ENCODE peak calls at places on chromosomes 7 and 10, in ten cellular contexts. T is mesothelial cell of epicardium; K is activated CD4-positive, CD25-positive, alpha-beta regulatory T cell; Y is CD4-positive, alpha-beta T cell; M is neuronal stem cell; E is right atrium auricular region; U is NCI-H1417; B is ACHN; Q is stimulated activated CD4-positive, alpha-beta T cell treated with anti-CD3 and anti-CD28 coated beads, Interleukin-12 subunit alpha, Interleukin-12 subunit beta, amount 100 ng/mL, for 48 hours; D is HCEC 1CT. W is an unnamed sample.

GRCh38 chr10:9016930-9017329 is 962.4 kb downstream of the GATA3 start:
- DNase-seq in Y (no peak), Q (no peak), T (no peak), D (no peak), E (no peak), B (no peak), M (no peak), K (no peak), U (no peak), W (no peak)

GRCh38 chr7:17580861-17581260 is 282.4 kb downstream of the AHR start:
- DNase-seq in B (no peak), T (no peak), M (no peak), E (no peak), U (no peak), D (no peak), Q (no peak), K (no peak), Y (no peak), W (no peak)

GRCh38 chr7:157875230-157876179 is 538.7 kb downstream of the DNAJB6 start:
- DNase-seq in D (no peak), U (no peak), E (no peak), K (peak), Q (peak), T (no peak), B (no peak), Y (peak), M (peak), W (no peak)

GRCh38 chr7:11026452-11027359 is 53.0 kb downstream of the PHF14 start:
- DNase-seq in B (no peak), T (no peak), M (no peak), U (no peak), Y (no peak), K (no peak), E (no peak), Q (no peak), D (no peak), W (no peak)

GRCh38 chr7:43249808-43250145 is 137.3 kb downstream of the HECW1 start:
- DNase-seq in M (no peak), U (no peak), Y (no peak), B (no peak), E (no peak), T (no peak), Q (no peak), K (no peak), D (no peak), W (no peak)

GRCh38 chr7:102917436-102918353 is 4.9 kb downstream of the LRRC17 start:
- DNase-seq in Q (no peak), K (no peak), T (no peak), E (no peak), U (no peak), Y (no peak), M (no peak), B (peak), D (no peak), W (no peak)

GRCh38 chr10:99921948-99922347 is 87.8 kb downstream of the DNMBP start:
- DNase-seq in Q (no peak), D (peak), Y (no peak), T (no peak), B (no peak), M (no peak), U (no peak), K (no peak), E (no peak), W (no peak)

GRCh38 chr10:58969578-58969977 is 206.9 kb upstream of the PHYHIPL start:
- DNase-seq in T (no peak), B (no peak), Q (no peak), K (no peak), Y (no peak), D (no peak), U (no peak), E (no peak), M (no peak), W (no peak)

GRCh38 chr7:28442540-28443420 is 30.5 kb downstream of the CREB5 start:
- DNase-seq in E (no peak), U (no peak), M (no peak), K (no peak), Q (no peak), B (no peak), Y (no peak), D (peak), T (no peak), W (no peak)

GRCh38 chr7:12013983-12014382 is 182.0 kb upstream of the THSD7A start:
- DNase-seq in Q (no peak), K (no peak), U (no peak), Y (no peak), D (no peak), E (no peak), T (no peak), M (no peak), B (no peak), W (no peak)

GRCh38 chr10:70619271-70620019 is 16.9 kb upstream of the PRF1 start:
- DNase-seq in E (no peak), Q (no peak), T (no peak), K (no peak), M (no peak), D (peak), U (no peak), B (peak), Y (no peak), W (no peak)

GRCh38 chr10:5898163-5898562 is 8.1 kb downstream of the FBH1 start:
- DNase-seq in U (no peak), T (no peak), D (no peak), K (no peak), M (no peak), E (no peak), B (no peak), Y (no peak), Q (no peak), W (no peak)

GRCh38 chr10:12337973-12338372 is 11.4 kb upstream of the CAMK1D start:
- DNase-seq in U (no peak), M (no peak), Q (no peak), K (no peak), T (no peak), B (no peak), D (no peak), Y (no peak), E (no peak), W (no peak)

GRCh38 chr7:105678811-105679495 is 97.7 kb upstream of the EFCAB10 start:
- DNase-seq in K (no peak), Q (no peak), M (no peak), D (peak), E (peak), T (no peak), U (peak), Y (no peak), B (peak), W (peak)

GRCh38 chr7:129283938-129284337 is 59.1 kb downstream of the AHCYL2 start:
- DNase-seq in M (no peak), U (no peak), Y (no peak), Q (no peak), D (no peak), B (no peak), K (no peak), T (no peak), E (no peak), W (no peak)

GRCh38 chr10:6168059-6168458 is 34.7 kb upstream of the PFKFB3 start:
- DNase-seq in T (no peak), E (no peak), Q (no peak), D (no peak), U (no peak), B (no peak), M (no peak), K (no peak), Y (no peak), W (no peak)

GRCh38 chr7:134315679-134316538 is 821 bp downstream of the SLC35B4 start:
- DNase-seq in D (peak), T (no peak), B (peak), E (no peak), Q (no peak), M (no peak), U (no peak), Y (no peak), K (no peak), W (no peak)

GRCh38 chr10:104612577-104613205 is 28.4 kb upstream of the SORCS3 start:
- DNase-seq in T (no peak), D (no peak), U (no peak), Y (no peak), M (no peak), B (no peak), K (no peak), Q (no peak), E (no peak), W (no peak)

GRCh38 chr10:14601872-14602725 is 172.6 kb downstream of the FAM107B start:
- DNase-seq in U (no peak), B (peak), Q (peak), M (no peak), T (no peak), D (no peak), E (no peak), K (no peak), Y (peak), W (no peak)

GRCh38 chr7:93307131-93307660 is 75.0 kb downstream of the VPS50 start:
- DNase-seq in E (no peak), Y (no peak), Q (no peak), T (no peak), B (no peak), U (no peak), M (no peak), K (no peak), D (peak), W (no peak)

GRCh38 chr7:27944626-27945025 is 204.7 kb downstream of the TAX1BP1 start:
- DNase-seq in E (no peak), K (no peak), U (no peak), D (no peak), B (no peak), Q (no peak), M (no peak), Y (no peak), T (no peak), W (no peak)

GRCh38 chr10:99579971-99580370 is 40.3 kb downstream of the SLC25A28 start:
- DNase-seq in E (no peak), Y (no peak), K (no peak), M (no peak), T (no peak), U (no peak), D (no peak), Q (no peak), B (no peak), W (no peak)

GRCh38 chr10:121465215-121465614 is 133.0 kb downstream of the FGFR2 start:
- DNase-seq in M (no peak), K (no peak), Q (no peak), D (no peak), E (no peak), U (no peak), T (no peak), B (no peak), Y (no peak), W (no peak)

GRCh38 chr7:116167177-116167576 is 43.2 kb upstream of the TES start:
- DNase-seq in Q (no peak), U (no peak), B (no peak), K (no peak), Y (no peak), D (no peak), T (no peak), E (no peak), M (no peak), W (no peak)

GRCh38 chr7:51316666-51317581 is at the start of gene COBL:
- DNase-seq in B (peak), D (no peak), M (peak), E (peak), U (peak), Y (no peak), T (no peak), Q (no peak), K (no peak), W (peak)

GRCh38 chr7:84372712-84373111 is 178.1 kb upstream of the SEMA3A start:
- DNase-seq in D (peak), E (no peak), B (no peak), M (no peak), U (no peak), Q (no peak), K (no peak), T (no peak), Y (no peak), W (no peak)

GRCh38 chr10:33385016-33385415 is 50.5 kb upstream of the NRP1 start:
- DNase-seq in M (no peak), K (no peak), T (no peak), B (no peak), Y (no peak), D (no peak), U (no peak), Q (no peak), E (no peak), W (no peak)

GRCh38 chr7:2157473-2158279 is 75.1 kb downstream of the MAD1L1 start:
- DNase-seq in B (no peak), Y (no peak), D (peak), Q (no peak), K (no peak), T (no peak), M (no peak), E (peak), U (peak), W (no peak)